ENCODE peak calls at places on chromosomes 12 and 14, in four cellular contexts. A is T1000, O is left ventricle myocardium superior, M is EL. P is an unnamed sample.

GRCh38 chr12:6372403-6373003 is 2.9 kb downstream of the SCNN1A start:
- DNase-seq in A (peak), O (no peak), M (peak), P (peak)

GRCh38 chr12:9687228-9687627 is 17.7 kb downstream of the CLEC2D start:
- DNase-seq in A (peak), O (no peak), M (peak), P (no peak)

GRCh38 chr14:64508215-64508776 is 3.7 kb downstream of the ZBTB1 start:
- DNase-seq in A (no peak), O (no peak), M (no peak), P (peak)

GRCh38 chr12:55909513-55909884 is 18.2 kb downstream of the PYM1 start:
- DNase-seq in A (no peak), O (no peak), M (no peak), P (no peak)

GRCh38 chr12:13976028-13976584 is 5.3 kb downstream of the GRIN2B start:
- DNase-seq in A (no peak), O (no peak), M (no peak), P (no peak)

GRCh38 chr14:25050494-25051170 is 685 bp upstream of the STXBP6 start:
- DNase-seq in A (no peak), O (no peak), M (peak), P (peak)

GRCh38 chr12:103778781-103779180 is 62.3 kb downstream of the NT5DC3 start:
- DNase-seq in A (no peak), O (no peak), M (no peak), P (no peak)

GRCh38 chr14:68891851-68892660 is 87.0 kb downstream of the ACTN1 start:
- DNase-seq in A (no peak), O (no peak), M (peak), P (peak)

GRCh38 chr12:6752181-6752930 is 585 bp downstream of the MLF2 start:
- DNase-seq in A (peak), O (no peak), M (peak), P (peak)

GRCh38 chr14:105313381-105314286 is 914 bp upstream of the PACS2 start:
- DNase-seq in A (no peak), O (peak), M (peak), P (peak)

GRCh38 chr14:23365353-23366162 is 586 bp upstream of the EFS start:
- DNase-seq in A (no peak), O (no peak), M (peak), P (peak)

GRCh38 chr14:23861666-23862065 is 91.9 kb upstream of the DHRS4 start:
- DNase-seq in A (no peak), O (no peak), M (no peak), P (no peak)

GRCh38 chr12:27048822-27049752 is 26.7 kb downstream of the MED21 start:
- DNase-seq in A (no peak), O (no peak), M (peak), P (peak)

GRCh38 chr12:41697161-41697560 is 447.5 kb downstream of the GXYLT1 start:
- DNase-seq in A (no peak), O (no peak), M (no peak), P (no peak)

GRCh38 chr12:122891661-122892525 is 4.0 kb downstream of the VPS37B start:
- DNase-seq in A (peak), O (no peak), M (peak), P (peak)

GRCh38 chr14:102138935-102139247 is 806 bp upstream of the WDR20 start:
- DNase-seq in A (no peak), O (no peak), M (peak), P (peak)

GRCh38 chr14:100076133-100076532 is 10.9 kb downstream of the EVL start:
- DNase-seq in A (peak), O (peak), M (peak), P (peak)

GRCh38 chr12:107122452-107122958 is 29.2 kb upstream of the CRY1 start:
- DNase-seq in A (no peak), O (no peak), M (no peak), P (no peak)

GRCh38 chr12:58028294-58028693 is 86.9 kb downstream of the ATP23 start:
- DNase-seq in A (no peak), O (no peak), M (no peak), P (no peak)

GRCh38 chr12:52587563-52587962 is 13.7 kb downstream of the KRT72 start:
- DNase-seq in A (no peak), O (no peak), M (no peak), P (no peak)

GRCh38 chr14:24032727-24033418 is 18.9 kb upstream of the CARMIL3 start:
- DNase-seq in A (no peak), O (no peak), M (peak), P (peak)

GRCh38 chr12:87667378-87667777 is 361.8 kb downstream of the C12orf50 start:
- DNase-seq in A (no peak), O (no peak), M (peak), P (peak)

GRCh38 chr14:99995700-99996356 is 69.4 kb upstream of the EVL start:
- DNase-seq in A (no peak), O (no peak), M (peak), P (peak)

GRCh38 chr12:121805171-121805687 is 1.4 kb downstream of the SETD1B start:
- DNase-seq in A (no peak), O (peak), M (peak), P (peak)

GRCh38 chr12:53299101-53299453 is 418 bp upstream of the MYG1 start:
- DNase-seq in A (peak), O (no peak), M (peak), P (peak)